ENCODE peak calls at places on chromosomes 5 and 9, in ten cellular contexts. Z is lower leg skin; F is CD8-positive, alpha-beta T cell; V is fibroblast of pulmonary artery; B is H1; I is A549; U is AG04450; A is fibroblast of mammary gland; D is CD4-positive, alpha-beta T cell; L is A673. C is an unnamed sample.
A peak's percentile ranks its signal among the peaks of the same experiment; 100 is the strongest.

GRCh38 chr5:17037751-17038150 is 101.7 kb upstream of the MYO10 start:
- DNase-seq in Z (no peak), F (no peak), V (peak; percentile 65), B (no peak), I (no peak), U (no peak), A (peak; percentile 46), D (no peak), L (no peak), C (no peak)

GRCh38 chr5:54679686-54680085 is 162.1 kb downstream of the SNX18 start:
- DNase-seq in Z (no peak), F (no peak), V (no peak), B (no peak), I (no peak), U (no peak), A (no peak), D (no peak), L (no peak), C (no peak)

GRCh38 chr9:92501671-92502393 is 19.5 kb upstream of the ASPN start:
- DNase-seq in Z (peak; percentile 61), F (no peak), V (peak; percentile 58), B (no peak), I (peak; percentile 43), U (no peak), A (peak; percentile 55), D (no peak), L (peak; percentile 30), C (peak; percentile 63)

GRCh38 chr5:52502591-52502990 is 285.1 kb upstream of the ITGA1 start:
- DNase-seq in Z (no peak), F (no peak), V (no peak), B (no peak), I (no peak), U (no peak), A (no peak), D (no peak), L (no peak), C (no peak)

GRCh38 chr5:107633171-107633901 is 37.4 kb downstream of the EFNA5 start:
- DNase-seq in Z (no peak), F (no peak), V (peak; percentile 29), B (no peak), I (no peak), U (no peak), A (peak; percentile 57), D (no peak), L (no peak), C (no peak)

GRCh38 chr9:115209601-115210306 is 91.8 kb upstream of the TNC start:
- DNase-seq in Z (no peak), F (no peak), V (no peak), B (no peak), I (no peak), U (no peak), A (peak; percentile 27), D (no peak), L (no peak), C (no peak)

GRCh38 chr5:72018158-72018803 is 89.0 kb upstream of the MAP1B start:
- DNase-seq in Z (no peak), F (peak; percentile 35), V (peak; percentile 70), B (peak; percentile 36), I (peak; percentile 54), U (peak; percentile 23), A (peak; percentile 73), D (peak; percentile 30), L (peak; percentile 61), C (no peak)

GRCh38 chr5:609506-609905 is 2.6 kb upstream of the CEP72 start:
- DNase-seq in Z (no peak), F (no peak), V (no peak), B (no peak), I (no peak), U (no peak), A (no peak), D (no peak), L (no peak), C (no peak)

GRCh38 chr5:37490931-37491330 is 111.8 kb downstream of the WDR70 start:
- DNase-seq in Z (no peak), F (no peak), V (no peak), B (no peak), I (no peak), U (no peak), A (no peak), D (no peak), L (no peak), C (no peak)

GRCh38 chr9:121950441-121950840 is 142.7 kb downstream of the TTLL11 start:
- DNase-seq in Z (no peak), F (no peak), V (no peak), B (no peak), I (no peak), U (no peak), A (no peak), D (no peak), L (no peak), C (no peak)

GRCh38 chr5:158287643-158288228 is 428.8 kb upstream of the CLINT1 start:
- DNase-seq in Z (no peak), F (no peak), V (peak; percentile 38), B (no peak), I (no peak), U (peak; percentile 6), A (peak; percentile 69), D (no peak), L (no peak), C (peak; percentile 18)

GRCh38 chr5:15026944-15027343 is 155.4 kb upstream of the ANKH start:
- DNase-seq in Z (no peak), F (no peak), V (no peak), B (no peak), I (no peak), U (no peak), A (no peak), D (no peak), L (no peak), C (no peak)

GRCh38 chr9:114484854-114485443 is 20.3 kb downstream of the WHRN start:
- DNase-seq in Z (no peak), F (peak; percentile 11), V (peak; percentile 22), B (no peak), I (no peak), U (peak; percentile 45), A (peak; percentile 89), D (no peak), L (no peak), C (peak; percentile 18)

GRCh38 chr9:4362281-4362680 is 62.4 kb upstream of the GLIS3 start:
- DNase-seq in Z (no peak), F (no peak), V (no peak), B (no peak), I (no peak), U (no peak), A (peak; percentile 9), D (no peak), L (no peak), C (no peak)

GRCh38 chr9:4365055-4365454 is 65.2 kb upstream of the GLIS3 start:
- DNase-seq in Z (no peak), F (no peak), V (no peak), B (no peak), I (no peak), U (no peak), A (no peak), D (no peak), L (no peak), C (no peak)

GRCh38 chr9:4370501-4370900 is 70.6 kb upstream of the GLIS3 start:
- DNase-seq in Z (no peak), F (no peak), V (no peak), B (no peak), I (no peak), U (no peak), A (no peak), D (no peak), L (no peak), C (no peak)

GRCh38 chr9:4371108-4371507 is 71.2 kb upstream of the GLIS3 start:
- DNase-seq in Z (no peak), F (no peak), V (peak; percentile 83), B (no peak), I (no peak), U (peak; percentile 47), A (peak; percentile 98), D (no peak), L (no peak), C (peak; percentile 86)

GRCh38 chr9:4366649-4367330 is 66.9 kb upstream of the GLIS3 start:
- DNase-seq in Z (no peak), F (no peak), V (peak; percentile 79), B (peak; percentile 33), I (peak; percentile 53), U (peak; percentile 24), A (peak; percentile 69), D (peak; percentile 11), L (peak; percentile 65), C (no peak)
- TF ChIP-seq CTCF in Z (no peak), F (peak; percentile 64), V (peak; percentile 98), B (peak; percentile 58), I (peak; percentile 92), U (peak; percentile 87), A (peak; percentile 98), D (peak; percentile 54), L (peak; percentile 76), C (peak; percentile 86)

GRCh38 chr5:55694152-55694830 is 17.8 kb downstream of the SLC38A9 start:
- DNase-seq in Z (no peak), F (no peak), V (peak; percentile 62), B (no peak), I (no peak), U (no peak), A (peak; percentile 56), D (no peak), L (peak; percentile 51), C (no peak)
- TF ChIP-seq CTCF in Z (no peak), F (no peak), V (peak; percentile 46), B (no peak), I (peak; percentile 73), U (peak; percentile 41), A (peak; percentile 48), D (no peak), L (peak; percentile 60), C (peak; percentile 48)

GRCh38 chr9:37859043-37859442 is 44.9 kb downstream of the SLC25A51 start:
- DNase-seq in Z (no peak), F (no peak), V (peak; percentile 46), B (no peak), I (peak; percentile 10), U (no peak), A (peak; percentile 12), D (no peak), L (no peak), C (no peak)
- TF ChIP-seq CTCF in Z (no peak), F (no peak), V (peak; percentile 25), B (no peak), I (peak; percentile 30), U (peak; percentile 17), A (peak; percentile 15), D (no peak), L (no peak), C (peak; percentile 25)

GRCh38 chr5:113214026-113214425 is 220.8 kb downstream of the TSSK1B start:
- DNase-seq in Z (no peak), F (no peak), V (no peak), B (no peak), I (no peak), U (no peak), A (no peak), D (no peak), L (no peak), C (no peak)

GRCh38 chr5:113213551-113213971 is 221.2 kb downstream of the TSSK1B start:
- DNase-seq in Z (no peak), F (no peak), V (no peak), B (no peak), I (no peak), U (no peak), A (no peak), D (no peak), L (peak; percentile 78), C (no peak)

GRCh38 chr5:113214606-113215323 is 220.0 kb downstream of the TSSK1B start:
- DNase-seq in Z (no peak), F (no peak), V (no peak), B (no peak), I (no peak), U (no peak), A (no peak), D (no peak), L (no peak), C (no peak)

GRCh38 chr5:113216545-113216944 is 218.2 kb downstream of the TSSK1B start:
- DNase-seq in Z (no peak), F (no peak), V (no peak), B (no peak), I (no peak), U (no peak), A (no peak), D (no peak), L (no peak), C (no peak)

GRCh38 chr5:113215401-113216060 is 219.3 kb downstream of the TSSK1B start:
- DNase-seq in Z (no peak), F (no peak), V (no peak), B (no peak), I (no peak), U (no peak), A (peak; percentile 28), D (no peak), L (no peak), C (no peak)
- TF ChIP-seq CTCF in Z (no peak), F (no peak), V (no peak), B (no peak), I (no peak), U (no peak), A (no peak), D (no peak), L (no peak), C (no peak)

C was measured in AG09309.